ENCODE peak calls at places on chromosome 16, in seven cellular contexts. P is nephron progenitor cell, R is A673, M is posterior cingulate gyrus, J is keratinocyte, B is T-helper 9 cell, N is NCI-H1436. K is an unnamed sample.

GRCh38 chr16:22055881-22056280 is 36.5 kb upstream of the VWA3A start:
- DNase-seq in N (no peak), B (no peak), R (no peak), J (no peak), M (no peak), P (peak; percentile 14), K (no peak)

GRCh38 chr16:58187092-58187491 is 10.8 kb downstream of the CSNK2A2 start:
- DNase-seq in N (no peak), J (no peak), B (no peak), M (no peak), R (no peak), P (no peak), K (no peak)

GRCh38 chr16:23640669-23640958 is 496 bp downstream of the PALB2 start:
- DNase-seq in R (peak; percentile 35), J (no peak), M (no peak), B (no peak), P (no peak), N (no peak), K (no peak)

GRCh38 chr16:27080870-27081269 is 14.1 kb downstream of the C16orf82 start:
- DNase-seq in R (peak; percentile 17), N (no peak), M (no peak), P (no peak), B (no peak), J (no peak), K (no peak)

GRCh38 chr16:24761526-24761925 is 32.1 kb downstream of the TNRC6A start:
- DNase-seq in P (no peak), R (no peak), B (no peak), J (no peak), M (no peak), N (no peak), K (no peak)

GRCh38 chr16:1781758-1782407 is 488 bp downstream of the SPSB3 start:
- DNase-seq in P (peak; percentile 61), R (peak; percentile 22), J (no peak), B (peak; percentile 23), N (no peak), M (no peak), K (peak; percentile 16)

GRCh38 chr16:67833035-67833417 is 9.1 kb upstream of the THAP11 start:
- DNase-seq in M (no peak), N (no peak), B (no peak), R (no peak), P (no peak), J (no peak), K (no peak)

GRCh38 chr16:84761448-84762368 is 58.1 kb upstream of the CRISPLD2 start:
- DNase-seq in P (no peak), R (no peak), M (no peak), B (no peak), N (no peak), J (no peak), K (no peak)

GRCh38 chr16:56600398-56600999 is 7.9 kb upstream of the MT2A start:
- DNase-seq in B (no peak), N (peak; percentile 25), R (peak; percentile 69), J (no peak), P (peak; percentile 21), M (no peak), K (no peak)

GRCh38 chr16:5007256-5007655 is 26.5 kb downstream of the NAGPA start:
- DNase-seq in R (no peak), M (no peak), J (no peak), N (no peak), B (no peak), P (no peak), K (no peak)

GRCh38 chr16:58040496-58040846 is 14.9 kb downstream of the MMP15 start:
- DNase-seq in B (no peak), N (no peak), J (no peak), R (no peak), P (no peak), M (no peak), K (no peak)

GRCh38 chr16:1312903-1313302 is 3.5 kb downstream of the UBE2I start:
- DNase-seq in R (no peak), J (no peak), P (no peak), B (no peak), N (no peak), M (no peak), K (no peak)

GRCh38 chr16:47503936-47504335 is 42.8 kb downstream of the PHKB start:
- DNase-seq in M (no peak), P (no peak), B (no peak), N (no peak), R (no peak), J (no peak), K (no peak)

GRCh38 chr16:1770328-1771071 is 843 bp downstream of the NME3 start:
- DNase-seq in P (peak; percentile 38), B (peak; percentile 43), R (peak; percentile 47), M (peak; percentile 57), J (no peak), N (no peak), K (peak; percentile 37)

GRCh38 chr16:59597269-59597668 is 863.2 kb upstream of the GOT2 start:
- DNase-seq in B (no peak), P (no peak), M (no peak), J (no peak), R (no peak), N (no peak), K (no peak)

GRCh38 chr16:6300523-6300922 is 1032.1 kb upstream of the RBFOX1 start:
- DNase-seq in M (no peak), J (no peak), R (no peak), N (no peak), B (no peak), P (no peak), K (no peak)

GRCh38 chr16:23530062-23530461 is 19.8 kb upstream of the GGA2 start:
- DNase-seq in N (no peak), J (no peak), P (no peak), R (no peak), B (no peak), M (no peak), K (no peak)

GRCh38 chr16:81004646-81005353 is 1.9 kb downstream of the CMC2 start:
- DNase-seq in M (no peak), J (peak; percentile 15), P (peak; percentile 12), N (peak; percentile 32), B (no peak), R (peak; percentile 80), K (no peak)

GRCh38 chr16:57802635-57803412 is 533 bp upstream of the KIFC3 start:
- DNase-seq in R (no peak), B (no peak), N (no peak), P (peak; percentile 28), J (no peak), M (no peak), K (no peak)

GRCh38 chr16:28157768-28158535 is 53.8 kb downstream of the XPO6 start:
- DNase-seq in R (no peak), P (no peak), B (no peak), M (no peak), N (no peak), J (no peak), K (no peak)

GRCh38 chr16:6969594-6969993 is 363.1 kb upstream of the RBFOX1 start:
- DNase-seq in J (no peak), M (no peak), B (no peak), R (no peak), N (no peak), P (no peak), K (no peak)

GRCh38 chr16:68644715-68645493 is at the start of gene CDH3:
- DNase-seq in B (no peak), J (peak; percentile 80), P (peak; percentile 60), N (peak; percentile 47), M (no peak), R (peak; percentile 69), K (peak; percentile 3)

GRCh38 chr16:58820359-58820758 is 86.2 kb upstream of the GOT2 start:
- DNase-seq in M (no peak), P (no peak), J (no peak), B (no peak), N (no peak), R (no peak), K (no peak)

GRCh38 chr16:71693168-71693567 is 31.3 kb downstream of the PHLPP2 start:
- DNase-seq in J (no peak), R (no peak), P (no peak), M (no peak), B (no peak), N (no peak), K (no peak)

GRCh38 chr16:75420987-75421819 is 12.1 kb downstream of the CFDP1 start:
- DNase-seq in B (no peak), R (peak; percentile 97), M (no peak), J (no peak), N (peak; percentile 48), P (peak; percentile 88), K (no peak)

GRCh38 chr16:57884655-57885133 is 82.4 kb upstream of the KIFC3 start:
- DNase-seq in B (no peak), R (no peak), M (no peak), N (no peak), P (peak; percentile 34), J (no peak), K (no peak)

GRCh38 chr16:59042296-59042695 is 308.2 kb upstream of the GOT2 start:
- DNase-seq in P (no peak), R (no peak), B (no peak), N (no peak), M (no peak), J (no peak), K (no peak)

GRCh38 chr16:48499822-48500440 is 110.0 kb downstream of the N4BP1 start:
- DNase-seq in P (no peak), R (peak; percentile 91), N (no peak), J (no peak), B (no peak), M (no peak), K (no peak)

GRCh38 chr16:4850211-4850610 is 2.9 kb downstream of the UBN1 start:
- DNase-seq in M (no peak), J (no peak), R (no peak), P (no peak), B (no peak), N (no peak), K (no peak)

GRCh38 chr16:7083086-7083485 is 249.6 kb upstream of the RBFOX1 start:
- DNase-seq in B (no peak), P (no peak), R (no peak), N (no peak), J (no peak), M (no peak), K (no peak)

GRCh38 chr16:69830534-69831211 is 68.5 kb downstream of the WWP2 start:
- DNase-seq in P (no peak), B (no peak), J (no peak), N (no peak), M (no peak), R (no peak), K (no peak)

GRCh38 chr16:86072328-86073102 is 173.6 kb downstream of the IRF8 start:
- DNase-seq in N (peak; percentile 1), B (no peak), J (no peak), R (peak; percentile 65), M (no peak), P (peak; percentile 80), K (no peak)

GRCh38 chr16:19824216-19824615 is 60.4 kb downstream of the GPRC5B start:
- DNase-seq in J (no peak), N (no peak), P (no peak), R (no peak), M (no peak), B (no peak), K (no peak)

GRCh38 chr16:982152-983043 is 828 bp downstream of the SOX8 start:
- DNase-seq in N (no peak), P (peak; percentile 52), M (no peak), R (no peak), B (no peak), J (no peak), K (no peak)

GRCh38 chr16:88066680-88067529 is 115.7 kb downstream of the BANP start:
- DNase-seq in M (peak; percentile 5), B (no peak), R (no peak), J (no peak), P (no peak), N (no peak), K (no peak)

GRCh38 chr16:70682239-70683145 is 3.4 kb downstream of the MTSS2 start:
- DNase-seq in B (no peak), R (no peak), M (no peak), P (no peak), N (no peak), J (no peak), K (no peak)

GRCh38 chr16:12159672-12160071 is 183.1 kb downstream of the SNX29 start:
- DNase-seq in P (no peak), R (no peak), M (no peak), J (no peak), N (no peak), B (no peak), K (no peak)